ENCODE peak calls at places on chromosomes 13 and 19, in ten cellular contexts. P is upper lobe of left lung, J is neuronal stem cell, B is body of pancreas, X is stomach, L is psoas muscle, Z is tibial artery, U is fibroblast of lung, Y is H9, E is GM23338. Q is an unnamed sample.

GRCh38 chr19:51815038-51815437 is 20.1 kb downstream of the FPR3 start:
- DNase-seq in B (no peak), J (no peak), X (no peak), P (no peak), U (no peak), Y (no peak), L (no peak), Z (no peak), E (no peak), Q (no peak)

GRCh38 chr19:1487576-1488281 is 2.4 kb downstream of the PCSK4 start:
- DNase-seq in B (no peak), U (no peak), J (no peak), X (no peak), P (peak; percentile 83), Y (no peak), E (no peak), L (peak; percentile 11), Z (no peak), Q (no peak)

GRCh38 chr13:90414691-90415596 is 932.5 kb upstream of the MIR17HG start:
- DNase-seq in P (no peak), E (peak; percentile 19), Z (no peak), X (no peak), L (no peak), J (no peak), B (no peak), Y (no peak), U (peak; percentile 85), Q (no peak)

GRCh38 chr13:48043789-48044503 is 6.4 kb downstream of the NUDT15 start:
- DNase-seq in Y (no peak), E (no peak), Z (no peak), X (no peak), J (no peak), B (no peak), U (peak; percentile 71), L (no peak), P (no peak), Q (no peak)

GRCh38 chr19:1167687-1168561 is 6.1 kb downstream of the SBNO2 start:
- DNase-seq in Y (no peak), L (no peak), Z (no peak), P (peak; percentile 75), B (peak; percentile 6), J (no peak), E (no peak), X (no peak), U (no peak), Q (no peak)

GRCh38 chr19:928471-929259 is 2.8 kb downstream of the ARID3A start:
- DNase-seq in B (peak; percentile 38), P (peak; percentile 79), Y (peak; percentile 77), E (no peak), X (no peak), L (no peak), J (no peak), U (no peak), Z (no peak), Q (no peak)

GRCh38 chr13:74129500-74130144 is 4.6 kb downstream of the KLF12 start:
- DNase-seq in X (no peak), P (no peak), B (no peak), Y (no peak), U (peak; percentile 27), J (no peak), E (no peak), L (no peak), Z (no peak), Q (no peak)

GRCh38 chr19:58558066-58558622 is at the start of gene UBE2M:
- DNase-seq in Z (peak; percentile 85), U (peak; percentile 51), E (peak; percentile 63), L (peak; percentile 62), Y (peak; percentile 66), J (no peak), P (no peak), B (peak; percentile 72), X (peak; percentile 63), Q (peak; percentile 68)

GRCh38 chr13:33284016-33284415 is 1.5 kb downstream of the STARD13 start:
- DNase-seq in J (no peak), B (no peak), Y (no peak), Z (no peak), E (no peak), U (peak; percentile 62), X (no peak), P (no peak), L (no peak), Q (no peak)

GRCh38 chr13:100508391-100508790 is 80.2 kb downstream of the GGACT start:
- DNase-seq in U (peak; percentile 13), B (no peak), Y (no peak), J (no peak), Z (no peak), P (no peak), L (no peak), E (no peak), X (no peak), Q (no peak)

GRCh38 chr19:51735759-51736449 is 12.1 kb upstream of the HAS1 start:
- DNase-seq in X (peak; percentile 50), J (no peak), E (no peak), Y (no peak), B (peak; percentile 29), L (peak; percentile 42), Z (peak; percentile 80), U (peak; percentile 81), P (no peak), Q (peak; percentile 81)

GRCh38 chr19:14505488-14506239 is 9.7 kb upstream of the GIPC1 start:
- DNase-seq in E (peak; percentile 89), U (peak; percentile 84), Z (no peak), B (peak; percentile 63), L (peak; percentile 51), Y (peak; percentile 90), J (no peak), X (peak; percentile 69), P (peak; percentile 89), Q (no peak)

GRCh38 chr13:73107459-73107858 is 48.7 kb downstream of the KLF5 start:
- DNase-seq in B (no peak), P (no peak), E (no peak), U (no peak), L (no peak), X (no peak), Y (no peak), J (no peak), Z (no peak), Q (no peak)

GRCh38 chr13:79807554-79807953 is 326.6 kb downstream of the NDFIP2 start:
- DNase-seq in L (no peak), X (no peak), Y (no peak), Z (no peak), B (no peak), J (no peak), E (no peak), P (peak; percentile 16), U (no peak), Q (no peak)

GRCh38 chr19:37997911-37998344 is 90.9 kb downstream of the SIPA1L3 start:
- DNase-seq in Z (no peak), E (no peak), J (no peak), U (peak; percentile 98), Y (no peak), P (no peak), X (no peak), B (peak; percentile 29), L (peak; percentile 25), Q (no peak)

GRCh38 chr13:98503175-98504028 is 73.5 kb downstream of the STK24 start:
- DNase-seq in Z (peak; percentile 81), E (no peak), X (no peak), L (no peak), Y (no peak), U (peak; percentile 28), J (no peak), B (peak; percentile 31), P (no peak), Q (no peak)

GRCh38 chr13:98506343-98507059 is 70.4 kb downstream of the STK24 start:
- DNase-seq in Y (no peak), Z (no peak), E (no peak), B (no peak), P (peak; percentile 37), L (no peak), X (no peak), J (no peak), U (peak; percentile 11), Q (no peak)

GRCh38 chr13:98504371-98504963 is 72.4 kb downstream of the STK24 start:
- DNase-seq in X (no peak), Y (no peak), P (no peak), Z (no peak), U (no peak), B (no peak), E (no peak), J (no peak), L (no peak), Q (no peak)

GRCh38 chr13:98500963-98501421 is 75.9 kb downstream of the STK24 start:
- DNase-seq in X (no peak), U (no peak), P (no peak), J (no peak), E (no peak), B (no peak), L (no peak), Z (no peak), Y (no peak), Q (no peak)

DNA sequence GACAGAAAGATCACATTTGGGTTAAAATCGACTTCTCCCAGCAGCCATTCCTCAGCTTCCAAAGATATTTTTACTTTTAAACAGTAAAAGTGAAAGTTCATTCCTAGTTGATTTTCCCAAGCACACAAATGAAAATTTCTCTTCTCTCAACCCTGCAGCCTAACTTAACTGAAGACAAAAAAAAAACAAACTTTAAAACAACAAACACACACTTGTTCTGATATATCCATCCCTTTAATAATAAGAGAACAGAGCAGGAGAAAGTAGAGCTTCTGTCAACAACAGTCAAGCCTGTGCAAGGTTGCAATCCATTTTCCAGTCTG is 72.9 kb downstream of the STK24 start:
- DNase-seq in L (no peak), B (no peak), X (no peak), U (no peak), Z (no peak), J (no peak), P (no peak), E (no peak), Y (no peak), Q (no peak)
- H3K4me1 ChIP-seq in L (peaks cover 48% of the 10 kb centered on the region), B (peaks cover 72% of the 10 kb centered on the region), X (peaks cover 79% of the 10 kb centered on the region), U (peaks cover 30% of the 10 kb centered on the region), Z (peaks cover 95% of the 10 kb centered on the region), J (peaks cover 25% of the 10 kb centered on the region), P (peaks cover 69% of the 10 kb centered on the region), E (peaks cover 34% of the 10 kb centered on the region), Y (peaks cover 10% of the 10 kb centered on the region), Q (peaks cover 73% of the 10 kb centered on the region)

GRCh38 chr19:55387736-55388497 is 2.2 kb downstream of the RPL28 start:
- DNase-seq in B (no peak), X (no peak), U (no peak), P (no peak), E (no peak), Y (no peak), Z (no peak), L (no peak), J (no peak), Q (no peak)
- H3K4me1 ChIP-seq in B (peaks cover 43% of the 10 kb centered on the region), X (peaks cover 78% of the 10 kb centered on the region), U (peaks cover 22% of the 10 kb centered on the region), P (peaks cover 41% of the 10 kb centered on the region), E (peaks cover 67% of the 10 kb centered on the region), Y (peaks cover 8% of the 10 kb centered on the region), Z (peaks cover 45% of the 10 kb centered on the region), L (peaks cover 32% of the 10 kb centered on the region), J (peaks cover 47% of the 10 kb centered on the region), Q (no peaks in the 10 kb centered on the region)

GRCh38 chr19:49470615-49470978 is 3.4 kb upstream of the FLT3LG start:
- DNase-seq in P (no peak), E (no peak), B (no peak), J (no peak), Y (no peak), L (no peak), X (no peak), Z (no peak), U (no peak), Q (no peak)
- H3K4me1 ChIP-seq in P (peaks cover 20% of the 10 kb centered on the region), E (peaks cover 9% of the 10 kb centered on the region), B (peaks cover 6% of the 10 kb centered on the region), J (peaks cover 6% of the 10 kb centered on the region), Y (peaks cover 3% of the 10 kb centered on the region), L (peaks cover 5% of the 10 kb centered on the region), X (peaks cover 48% of the 10 kb centered on the region), Z (peaks cover 22% of the 10 kb centered on the region), U (no peaks in the 10 kb centered on the region), Q (no peaks in the 10 kb centered on the region)

GRCh38 chr19:48371367-48371766 is 7.2 kb downstream of the SYNGR4 start:
- DNase-seq in Y (no peak), J (no peak), L (no peak), Z (no peak), X (no peak), E (no peak), P (no peak), U (no peak), B (no peak), Q (no peak)
- H3K4me1 ChIP-seq in Y (no peaks in the 10 kb centered on the region), J (peaks cover 2% of the 10 kb centered on the region), L (no peaks in the 10 kb centered on the region), Z (no peaks in the 10 kb centered on the region), X (no peaks in the 10 kb centered on the region), E (no peaks in the 10 kb centered on the region), P (no peaks in the 10 kb centered on the region), U (no peaks in the 10 kb centered on the region), B (peaks cover 17% of the 10 kb centered on the region), Q (no peaks in the 10 kb centered on the region)